ENCODE peak calls at places on chromosome 16, in eight cellular contexts. V, I, P, G, A, Y, Q and X are unnamed samples.

GRCh38 chr16:58236831-58237230 is 38.9 kb upstream of the CSNK2A2 start:
- DNase-seq in G (no peak), I (no peak), V (no peak), Y (no peak), A (no peak), Q (no peak), P (no peak), X (no peak)

GRCh38 chr16:76943936-76944335 is 247.1 kb upstream of the MON1B start:
- DNase-seq in Q (no peak), V (no peak), G (no peak), P (no peak), I (no peak), A (no peak), Y (no peak), X (no peak)

GRCh38 chr16:67244387-67245188 is 2.7 kb downstream of the FHOD1 start:
- DNase-seq in P (peak), V (peak), I (peak), Q (peak), G (peak), Y (peak), A (peak), X (peak)

GRCh38 chr16:23959069-23959800 is 123.5 kb downstream of the PRKCB start:
- DNase-seq in Y (no peak), Q (no peak), V (no peak), G (peak), A (no peak), P (no peak), I (no peak), X (no peak)

GRCh38 chr16:22326771-22327445 is 29.7 kb downstream of the POLR3E start:
- DNase-seq in Y (no peak), P (no peak), I (no peak), A (no peak), G (no peak), V (no peak), Q (no peak), X (no peak)

GRCh38 chr16:84047206-84047605 is 4.6 kb upstream of the SLC38A8 start:
- DNase-seq in P (no peak), Q (no peak), A (no peak), G (no peak), I (no peak), Y (no peak), V (no peak), X (no peak)

GRCh38 chr16:7423436-7423941 is 90.8 kb downstream of the RBFOX1 start:
- DNase-seq in Q (no peak), V (no peak), Y (no peak), A (no peak), I (no peak), G (no peak), P (peak), X (no peak)

GRCh38 chr16:85227924-85228462 is 115.7 kb upstream of the CIBAR2 start:
- DNase-seq in P (no peak), A (peak), I (peak), Y (no peak), G (no peak), Q (no peak), V (no peak), X (no peak)

GRCh38 chr16:84754353-84754856 is 54.6 kb downstream of the USP10 start:
- DNase-seq in Q (peak), A (peak), I (peak), G (peak), P (peak), Y (peak), V (peak), X (peak)

GRCh38 chr16:28880589-28880915 is 2.3 kb downstream of the ATP2A1 start:
- DNase-seq in Q (no peak), P (no peak), I (no peak), G (no peak), V (no peak), A (no peak), Y (no peak), X (no peak)

DNA sequence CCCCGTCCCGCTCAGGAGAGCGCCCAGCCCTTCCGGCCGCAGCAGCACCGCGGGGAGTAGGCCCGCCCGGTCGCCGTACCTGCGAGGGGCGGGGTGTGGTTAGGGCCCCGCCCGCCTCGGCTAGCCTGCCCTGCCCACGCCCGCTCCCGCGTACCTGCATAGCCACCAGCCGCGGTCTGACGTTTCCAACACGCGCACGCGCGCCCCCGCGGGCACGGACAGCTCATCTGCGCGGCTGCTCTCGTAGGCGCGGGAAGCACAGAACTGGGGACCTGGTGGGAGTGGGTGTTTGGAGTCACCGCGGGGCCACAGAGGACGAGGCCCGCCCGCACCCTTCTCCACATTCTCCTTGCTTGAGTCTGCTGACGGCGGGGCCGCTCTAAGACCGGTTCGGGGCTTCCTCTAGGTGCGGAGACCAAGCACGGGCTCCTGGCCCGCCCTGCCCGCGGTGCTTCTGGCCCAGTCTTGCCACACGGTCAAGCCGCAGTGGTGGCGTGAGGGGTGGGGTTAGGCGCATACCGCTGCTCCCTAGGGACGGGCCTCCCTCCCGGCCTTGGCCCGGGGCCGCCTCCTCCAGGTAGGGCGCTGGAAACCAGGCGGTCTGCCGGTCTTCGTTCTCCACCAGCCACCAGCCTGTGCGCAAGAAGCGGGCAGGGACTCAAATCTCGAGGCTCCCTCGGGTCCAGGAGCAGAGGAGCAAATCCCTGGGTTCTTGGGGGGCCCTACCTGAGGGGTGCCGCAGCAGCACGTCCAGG is 1.8 kb downstream of the NOXO1 start:
- DNase-seq in I (no peak), Q (no peak), P (no peak), G (peak), Y (no peak), A (no peak), V (peak), X (no peak)
- H3K4me3 ChIP-seq in I (no peak), Q (no peak), P (no peak), G (no peak), Y (no peak), A (no peak), V (no peak), X (no peak)

DNA sequence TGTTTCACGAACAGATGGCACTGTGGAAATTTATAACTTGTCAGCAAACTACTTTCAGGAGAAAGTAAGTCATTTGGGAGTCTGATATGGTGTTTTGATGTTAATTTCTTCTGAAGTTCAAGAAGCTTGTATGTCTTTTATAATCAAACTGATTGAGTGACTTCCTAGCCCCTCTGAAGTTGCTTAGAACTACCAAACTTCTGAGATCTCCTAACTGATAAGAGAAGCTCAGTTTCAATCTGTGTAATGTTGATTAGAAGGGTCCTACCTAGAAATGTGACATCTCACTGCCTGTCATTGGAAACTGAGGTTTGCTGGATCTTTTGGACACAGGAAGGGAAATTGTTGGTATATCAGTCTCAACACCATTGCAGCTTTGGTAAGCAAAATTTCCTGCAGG is 1.1 kb downstream of the UTP4 start:
- DNase-seq in G (peak), Q (no peak), I (no peak), Y (no peak), P (no peak), V (no peak), A (no peak), X (no peak)
- H3K4me3 ChIP-seq in G (peak), Q (peak), I (peak), Y (peak), P (peak), V (no peak), A (no peak), X (peak)

DNA sequence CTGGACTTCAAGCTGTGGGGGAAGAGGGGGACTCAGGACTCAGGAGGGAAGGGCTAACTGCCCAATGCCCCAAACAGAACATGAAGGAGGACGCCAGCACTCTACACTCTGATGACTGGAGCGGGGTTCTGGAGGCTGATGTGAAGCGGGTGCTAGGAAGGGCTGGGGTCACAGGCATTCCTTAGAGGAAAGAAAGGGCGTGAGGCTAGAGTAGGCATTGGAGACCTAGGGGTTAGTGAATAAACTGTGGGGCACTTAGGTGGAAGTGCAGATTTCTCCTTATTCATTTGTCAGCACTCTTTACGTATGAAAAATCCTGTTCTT is 760 bp upstream of the LMF1 start:
- DNase-seq in P (no peak), I (no peak), Q (no peak), V (no peak), Y (no peak), A (no peak), G (no peak), X (no peak)
- H3K4me3 ChIP-seq in P (no peak), I (no peak), Q (no peak), V (no peak), Y (no peak), A (no peak), G (no peak), X (peak)

DNA sequence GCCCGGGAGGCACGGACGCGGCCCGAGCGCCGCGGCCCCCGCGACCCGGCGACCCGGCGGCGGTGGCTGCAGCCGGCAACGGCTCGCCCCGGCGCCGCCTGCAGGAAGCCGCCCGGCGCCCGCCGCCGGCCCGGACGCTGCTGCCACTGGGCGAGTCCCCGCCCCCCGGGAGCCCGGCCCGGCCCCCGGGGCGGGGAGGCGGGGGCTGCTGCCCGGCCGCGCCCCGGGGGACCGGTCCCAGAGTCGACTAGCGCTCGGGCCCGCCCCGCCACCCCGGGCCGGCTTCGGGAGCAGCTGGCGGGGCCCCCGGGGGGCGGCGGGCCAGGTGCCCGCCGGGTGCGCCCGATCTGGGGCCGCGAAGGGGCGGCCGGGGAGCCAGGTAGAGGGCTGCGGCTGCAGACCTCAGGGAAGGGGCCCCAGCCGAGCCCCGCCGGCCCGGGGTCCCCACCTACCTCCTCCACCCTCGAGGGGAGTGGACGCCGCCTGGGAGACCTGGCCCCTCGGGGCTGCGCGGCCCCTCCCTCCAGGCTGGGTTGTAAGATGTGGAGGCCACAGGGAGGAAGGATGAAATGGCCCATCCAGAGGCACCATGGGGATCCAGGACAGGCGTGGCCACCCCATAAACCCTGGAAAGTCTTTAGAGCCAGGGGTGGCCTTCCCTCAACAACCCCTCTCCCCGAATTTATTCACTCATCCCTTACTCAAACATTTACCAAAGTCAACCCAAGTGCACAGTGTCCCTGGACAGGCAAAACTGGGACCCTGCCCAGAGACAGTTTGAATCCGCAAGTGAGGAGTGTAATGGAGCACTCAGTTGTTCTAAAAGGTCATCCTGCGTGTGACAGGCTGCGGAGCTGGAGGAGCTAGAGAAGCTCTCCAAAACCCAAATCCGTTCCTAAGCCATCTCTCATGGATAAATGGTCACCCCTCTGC is at the start of gene CDYL2:
- DNase-seq in P (peak), G (peak), I (peak), Q (no peak), A (no peak), V (peak), Y (peak), X (no peak)
- H3K4me3 ChIP-seq in P (peak), G (peak), I (peak), Q (peak), A (peak), V (peak), Y (peak), X (peak)